ENCODE peak calls at places on chromosome 14, in four cellular contexts. O, W, J and D are unnamed samples.

GRCh38 chr14:92161521-92161920 is 39.8 kb downstream of the CPSF2 start:
- DNase-seq in W (no peak), J (no peak), O (no peak), D (no peak)

GRCh38 chr14:21041676-21042433 is at the start of gene RNASE7:
- DNase-seq in J (no peak), W (no peak), O (peak), D (peak)

GRCh38 chr14:77151918-77152588 is 10.5 kb upstream of the ZDHHC22 start:
- DNase-seq in W (no peak), J (peak), O (peak), D (no peak)

GRCh38 chr14:104396682-104397470 is 182.7 kb upstream of the C14orf180 start:
- DNase-seq in W (no peak), J (no peak), O (no peak), D (peak)

GRCh38 chr14:28142400-28143015 is 624.1 kb upstream of the FOXG1 start:
- DNase-seq in J (peak), O (no peak), W (no peak), D (no peak)

GRCh38 chr14:56129941-56130340 is 11.7 kb downstream of the PELI2 start:
- DNase-seq in J (no peak), O (no peak), W (no peak), D (no peak)

GRCh38 chr14:89646971-89647370 is 229.9 kb upstream of the FOXN3 start:
- DNase-seq in W (no peak), J (no peak), O (no peak), D (no peak)

GRCh38 chr14:69079188-69079742 is 73.7 kb downstream of the DCAF5 start:
- DNase-seq in O (peak), J (no peak), W (no peak), D (no peak)

GRCh38 chr14:50342211-50343080 is 30.3 kb downstream of the DMAC2L start:
- DNase-seq in W (no peak), J (peak), O (peak), D (peak)

GRCh38 chr14:103052407-103052806 is 4.9 kb downstream of the CDC42BPB start:
- DNase-seq in O (no peak), W (peak), J (no peak), D (no peak)

GRCh38 chr14:76264384-76264783 is 111.6 kb upstream of the ESRRB start:
- DNase-seq in O (no peak), W (no peak), J (no peak), D (no peak)

GRCh38 chr14:49732896-49733295 is 35.1 kb upstream of the KLHDC2 start:
- DNase-seq in J (no peak), O (no peak), W (no peak), D (no peak)

GRCh38 chr14:90578283-90578985 is 181.6 kb downstream of the CALM1 start:
- DNase-seq in O (no peak), J (no peak), W (peak), D (no peak)

GRCh38 chr14:58713677-58714076 is 75.9 kb downstream of the DACT1 start:
- DNase-seq in J (no peak), W (no peak), O (no peak), D (no peak)

GRCh38 chr14:93579178-93579577 is 148.4 kb downstream of the UNC79 start:
- DNase-seq in W (no peak), O (no peak), J (no peak), D (no peak)

GRCh38 chr14:32450919-32451675 is 122.0 kb downstream of the AKAP6 start:
- DNase-seq in O (no peak), W (no peak), J (no peak), D (no peak)

GRCh38 chr14:104206281-104206904 is 68.0 kb downstream of the KIF26A start:
- DNase-seq in W (no peak), O (no peak), J (peak), D (no peak)

GRCh38 chr14:68779761-68780323 is 13.0 kb downstream of the ZFP36L1 start:
- DNase-seq in J (no peak), O (peak), W (no peak), D (no peak)

GRCh38 chr14:52553002-52553670 is 500 bp downstream of the GPR137C start:
- DNase-seq in J (peak), W (peak), O (peak), D (peak)

GRCh38 chr14:70808402-70809237 is 693 bp downstream of the MAP3K9 start:
- DNase-seq in W (peak), O (peak), J (peak), D (peak)

GRCh38 chr14:35336171-35337073 is 44.2 kb downstream of the PSMA6 start:
- DNase-seq in O (no peak), J (no peak), W (peak), D (peak)

GRCh38 chr14:67582061-67582460 is 18.0 kb downstream of the PIGH start:
- DNase-seq in O (no peak), W (no peak), J (no peak), D (no peak)

GRCh38 chr14:26738571-26738970 is 140.7 kb upstream of the NOVA1 start:
- DNase-seq in W (no peak), J (peak), O (no peak), D (no peak)

GRCh38 chr14:91885113-91885712 is 17.9 kb upstream of the TC2N start:
- DNase-seq in W (no peak), J (no peak), O (no peak), D (no peak)

GRCh38 chr14:95504135-95505029 is 12.1 kb downstream of the SYNE3 start:
- DNase-seq in J (no peak), O (peak), W (no peak), D (no peak)

GRCh38 chr14:75439989-75440388 is 12.2 kb downstream of the JDP2 start:
- DNase-seq in O (no peak), W (no peak), J (no peak), D (no peak)

GRCh38 chr14:85250369-85250768 is 279.6 kb upstream of the FLRT2 start:
- DNase-seq in W (no peak), J (peak), O (no peak), D (no peak)

GRCh38 chr14:91388551-91388975 is 29.1 kb downstream of the CCDC88C start:
- DNase-seq in W (no peak), O (no peak), J (no peak), D (no peak)

GRCh38 chr14:104933721-104934379 is 9.2 kb downstream of the PLD4 start:
- DNase-seq in O (no peak), J (no peak), W (peak), D (no peak)

GRCh38 chr14:61933021-61933420 is 170.8 kb downstream of the SNAPC1 start:
- DNase-seq in O (no peak), J (no peak), W (no peak), D (no peak)